ENCODE peak calls at places on chromosomes 6 and 20, in four cellular contexts. Y is brain microvascular endothelial cell, M is neuronal stem cell, V is IMR-90. C is an unnamed sample.

GRCh38 chr6:36216559-36216958 is 20.0 kb downstream of the BRPF3 start:
- DNase-seq in Y (peak), M (no peak), V (peak), C (no peak)

GRCh38 chr6:43851204-43851855 is 81.3 kb downstream of the VEGFA start:
- DNase-seq in M (no peak), V (peak), Y (peak), C (peak)

GRCh38 chr6:23245559-23245958 is 676.2 kb downstream of the HDGFL1 start:
- DNase-seq in M (no peak), V (peak), Y (no peak), C (no peak)

GRCh38 chr6:150201791-150202329 is 59.0 kb downstream of the PPP1R14C start:
- DNase-seq in Y (no peak), V (no peak), M (no peak), C (no peak)

GRCh38 chr6:112149236-112149635 is 61.8 kb downstream of the FAM229B start:
- DNase-seq in V (peak), M (no peak), Y (no peak), C (no peak)

GRCh38 chr6:148885920-148886845 is 139.4 kb downstream of the UST start:
- DNase-seq in M (peak), V (no peak), Y (no peak), C (peak)

GRCh38 chr6:20640181-20640580 is 105.9 kb downstream of the CDKAL1 start:
- DNase-seq in V (no peak), M (no peak), Y (no peak), C (no peak)

GRCh38 chr6:3031857-3032256 is 32.2 kb downstream of the NQO2 start:
- DNase-seq in M (no peak), V (no peak), Y (no peak), C (no peak)

GRCh38 chr20:47347661-47348462 is 8.6 kb downstream of the ZMYND8 start:
- DNase-seq in Y (no peak), V (no peak), M (no peak), C (no peak)

GRCh38 chr20:35145141-35145564 is 2.0 kb downstream of the EDEM2 start:
- DNase-seq in V (peak), M (no peak), Y (peak), C (peak)

GRCh38 chr6:169959129-169960002 is 207.9 kb downstream of the ERMARD start:
- DNase-seq in Y (no peak), V (no peak), M (no peak), C (no peak)

GRCh38 chr20:38084425-38084951 is 50.9 kb downstream of the RPRD1B start:
- DNase-seq in M (no peak), V (peak), Y (peak), C (no peak)

GRCh38 chr6:19812512-19813119 is 24.6 kb upstream of the ID4 start:
- DNase-seq in M (no peak), Y (peak), V (peak), C (peak)

GRCh38 chr6:100404051-100404450 is 60.7 kb downstream of the SIM1 start:
- DNase-seq in M (no peak), V (no peak), Y (no peak), C (no peak)

GRCh38 chr20:58458342-58459057 is 56.7 kb downstream of the APCDD1L start:
- DNase-seq in V (peak), Y (peak), M (no peak), C (peak)

GRCh38 chr20:49937023-49937929 is 1.1 kb downstream of the RNF114 start:
- DNase-seq in Y (no peak), M (no peak), V (no peak), C (peak)

GRCh38 chr6:88380618-88381288 is 214.6 kb upstream of the CNR1 start:
- DNase-seq in Y (peak), V (no peak), M (no peak), C (no peak)

GRCh38 chr20:341682-342081 is 5.2 kb upstream of the NRSN2 start:
- DNase-seq in Y (peak), M (no peak), V (peak), C (peak)

GRCh38 chr20:56554869-56555268 is 21.8 kb downstream of the FAM209B start:
- DNase-seq in M (no peak), Y (peak), V (peak), C (peak)

GRCh38 chr20:20720158-20720557 is 7.7 kb upstream of the RALGAPA2 start:
- DNase-seq in Y (no peak), V (no peak), M (no peak), C (no peak)

GRCh38 chr6:83514877-83515466 is 2.6 kb downstream of the PRSS35 start:
- DNase-seq in V (peak), Y (peak), M (peak), C (peak)

GRCh38 chr6:67277312-67277711 is 1357.8 kb upstream of the ADGRB3 start:
- DNase-seq in M (no peak), Y (no peak), V (no peak), C (no peak)

GRCh38 chr6:109079981-109080380 is 14.7 kb downstream of the SESN1 start:
- DNase-seq in M (no peak), Y (no peak), V (no peak), C (no peak)

GRCh38 chr6:108123946-108124345 is 41.9 kb upstream of the NR2E1 start:
- DNase-seq in M (no peak), V (no peak), Y (no peak), C (peak)

GRCh38 chr6:15496345-15497131 is 166.3 kb downstream of the DTNBP1 start:
- DNase-seq in M (no peak), Y (no peak), V (no peak), C (no peak)

GRCh38 chr6:17615794-17616193 is 15.7 kb downstream of the FAM8A1 start:
- DNase-seq in V (no peak), Y (no peak), M (no peak), C (no peak)

GRCh38 chr6:49550413-49551125 is at the start of gene C6orf141:
- DNase-seq in Y (no peak), V (no peak), M (peak), C (peak)

GRCh38 chr20:49866051-49866450 is 49.3 kb downstream of the SPATA2 start:
- DNase-seq in Y (peak), M (no peak), V (peak), C (no peak)

GRCh38 chr6:119627908-119628669 is 278.5 kb upstream of the MAN1A1 start:
- DNase-seq in Y (no peak), V (peak), M (no peak), C (peak)

GRCh38 chr20:60137657-60138245 is 179.5 kb downstream of the CDH26 start:
- DNase-seq in Y (peak), M (no peak), V (peak), C (peak)

GRCh38 chr6:55528624-55529023 is 50.4 kb downstream of the HMGCLL1 start:
- DNase-seq in M (peak), V (peak), Y (peak), C (peak)

GRCh38 chr6:140857734-140858380 is 1274.9 kb upstream of the GJE1 start:
- DNase-seq in V (peak), Y (peak), M (no peak), C (no peak)

GRCh38 chr6:26155066-26155925 is 68.1 kb downstream of the HFE start:
- DNase-seq in Y (no peak), M (no peak), V (no peak), C (peak)

GRCh38 chr20:9400371-9401025 is 113.9 kb upstream of the LAMP5 start:
- DNase-seq in Y (no peak), M (no peak), V (peak), C (no peak)

GRCh38 chr20:50190251-50191064 is at the start of gene CEBPB:
- DNase-seq in M (peak), Y (peak), V (peak), C (peak)

GRCh38 chr6:4125500-4125899 is 9.9 kb downstream of the ECI2 start:
- DNase-seq in Y (peak), M (no peak), V (peak), C (peak)

GRCh38 chr6:4128748-4129147 is 6.6 kb downstream of the ECI2 start:
- DNase-seq in Y (peak), V (peak), M (no peak), C (no peak)

GRCh38 chr6:4128072-4128471 is 7.3 kb downstream of the ECI2 start:
- DNase-seq in Y (no peak), M (no peak), V (no peak), C (peak)

GRCh38 chr6:4124361-4124760 is 11.0 kb downstream of the ECI2 start:
- DNase-seq in Y (no peak), M (no peak), V (no peak), C (peak)

DNA sequence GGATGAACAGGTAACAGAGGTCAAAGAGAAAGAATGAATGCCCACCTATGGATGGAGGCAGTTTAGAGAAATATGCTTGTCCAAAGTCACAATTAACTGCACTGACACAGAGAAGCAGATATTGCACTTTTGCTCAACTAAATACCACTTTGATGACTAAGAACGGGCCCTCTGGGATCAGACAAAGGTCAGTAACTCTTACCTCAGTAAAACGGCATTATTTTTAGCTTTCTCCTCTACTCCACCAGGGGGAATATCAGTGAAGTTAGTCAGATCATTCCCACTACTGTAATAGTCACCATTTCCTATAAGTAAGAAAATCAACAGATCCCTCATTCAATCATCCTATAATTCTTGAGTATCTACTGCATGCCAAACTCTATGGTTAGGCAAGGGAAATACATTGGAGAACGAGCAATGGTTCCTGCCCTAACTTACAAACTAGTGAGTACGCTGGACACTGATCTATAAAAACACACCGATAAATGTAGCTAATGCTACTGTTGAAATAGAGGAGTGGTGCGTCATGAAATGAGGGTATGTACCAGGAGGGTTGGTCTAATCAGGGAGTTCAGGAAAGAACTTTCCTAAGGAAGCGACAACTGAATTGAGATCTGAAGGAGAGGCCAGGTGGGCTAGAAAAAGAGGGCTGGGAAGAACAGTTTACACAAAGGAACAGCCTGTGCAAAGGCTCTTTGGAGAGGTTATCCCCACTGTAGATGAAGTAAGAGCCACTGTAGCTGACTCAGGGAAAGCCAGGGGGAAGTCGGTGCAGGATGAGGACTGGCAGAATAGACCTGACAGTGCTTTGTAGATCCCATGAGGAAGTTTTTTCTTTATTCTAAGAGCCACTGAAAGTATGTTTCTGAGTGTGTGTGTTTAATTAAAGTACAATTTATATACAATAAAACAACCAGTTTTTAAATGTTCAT is 9.2 kb downstream of the ECI2 start:
- DNase-seq in Y (peak), V (peak), M (no peak), C (peak)
- H3K27ac ChIP-seq in Y (peak), V (peak), M (no peak), C (no peak)

GRCh38 chr6:138203315-138203714 is 15.0 kb downstream of the PBOV1 start:
- DNase-seq in V (no peak), M (no peak), Y (no peak), C (no peak)
- H3K27ac ChIP-seq in V (no peak), M (no peak), Y (no peak), C (no peak)

DNA sequence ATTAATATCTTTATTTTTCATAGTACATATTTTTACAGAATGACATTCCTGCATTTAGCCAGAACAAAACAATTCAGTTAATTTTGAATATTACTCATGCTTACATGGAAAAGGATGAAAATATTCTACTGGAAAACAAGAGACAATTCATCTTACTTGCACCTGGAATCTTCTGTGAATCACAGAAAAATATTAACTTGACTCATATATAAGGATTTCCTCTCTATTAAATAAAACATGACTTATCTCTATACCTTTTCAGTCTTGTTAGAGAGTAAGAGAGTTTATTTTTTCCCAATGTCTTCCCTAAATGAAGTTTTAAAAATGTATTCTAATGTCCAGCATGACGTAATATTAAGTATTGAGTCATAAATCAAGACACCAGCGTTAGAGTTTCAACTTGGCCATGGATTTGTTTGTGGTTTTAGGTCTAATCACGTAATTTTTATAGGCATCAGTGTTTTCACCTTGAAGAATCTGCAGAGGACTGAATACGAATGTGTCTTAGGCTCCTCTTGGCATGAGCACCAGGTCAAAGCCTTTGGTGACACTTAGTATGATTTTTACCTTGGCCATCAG is 445.1 kb upstream of the JAG1 start:
- DNase-seq in M (no peak), Y (no peak), V (peak), C (no peak)
- H3K27ac ChIP-seq in M (no peak), Y (no peak), V (no peak), C (no peak)

GRCh38 chr6:142255785-142256184 is 46.0 kb upstream of the ADGRG6 start:
- DNase-seq in M (no peak), V (no peak), Y (no peak), C (no peak)
- H3K27ac ChIP-seq in M (no peak), V (no peak), Y (no peak), C (no peak)

DNA sequence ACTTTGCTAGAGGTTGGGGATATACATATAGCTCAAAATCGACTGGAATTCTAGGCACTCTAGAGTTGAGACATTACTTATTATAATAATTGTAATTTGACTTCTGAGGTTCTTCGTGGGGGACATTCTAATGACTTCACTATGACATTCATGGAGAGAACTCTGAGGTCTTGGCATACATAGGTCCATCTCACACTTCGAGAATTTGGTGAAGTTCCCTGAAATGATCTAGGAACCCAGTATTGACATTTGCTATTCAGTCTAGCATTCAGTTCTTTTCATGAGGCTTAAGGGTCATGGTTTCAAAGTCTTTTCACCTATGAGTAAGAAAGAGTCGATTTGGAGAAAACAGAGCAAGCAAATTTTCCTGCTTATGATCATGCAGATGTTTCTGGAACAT is 446.7 kb upstream of the JAG1 start:
- DNase-seq in M (no peak), Y (no peak), V (no peak), C (no peak)
- H3K27ac ChIP-seq in M (no peak), Y (no peak), V (no peak), C (no peak)

GRCh38 chr6:30719356-30719755 is 796 bp upstream of the TUBB start:
- DNase-seq in V (no peak), Y (no peak), M (no peak), C (no peak)

GRCh38 chr6:30719791-30720737 is at the start of gene TUBB:
- DNase-seq in V (peak), M (peak), Y (peak), C (peak)

GRCh38 chr6:30722280-30723112 is 2.3 kb downstream of the TUBB start:
- DNase-seq in V (peak), Y (peak), M (peak), C (peak)

GRCh38 chr6:30720738-30721197 is 616 bp downstream of the TUBB start:
- DNase-seq in V (peak), Y (no peak), M (no peak), C (peak)

GRCh38 chr6:30721198-30722024 is 1.3 kb downstream of the TUBB start:
- DNase-seq in Y (peak), M (peak), V (peak), C (peak)
- H3K27ac ChIP-seq in Y (peak), M (peak), V (peak), C (peak)

DNA sequence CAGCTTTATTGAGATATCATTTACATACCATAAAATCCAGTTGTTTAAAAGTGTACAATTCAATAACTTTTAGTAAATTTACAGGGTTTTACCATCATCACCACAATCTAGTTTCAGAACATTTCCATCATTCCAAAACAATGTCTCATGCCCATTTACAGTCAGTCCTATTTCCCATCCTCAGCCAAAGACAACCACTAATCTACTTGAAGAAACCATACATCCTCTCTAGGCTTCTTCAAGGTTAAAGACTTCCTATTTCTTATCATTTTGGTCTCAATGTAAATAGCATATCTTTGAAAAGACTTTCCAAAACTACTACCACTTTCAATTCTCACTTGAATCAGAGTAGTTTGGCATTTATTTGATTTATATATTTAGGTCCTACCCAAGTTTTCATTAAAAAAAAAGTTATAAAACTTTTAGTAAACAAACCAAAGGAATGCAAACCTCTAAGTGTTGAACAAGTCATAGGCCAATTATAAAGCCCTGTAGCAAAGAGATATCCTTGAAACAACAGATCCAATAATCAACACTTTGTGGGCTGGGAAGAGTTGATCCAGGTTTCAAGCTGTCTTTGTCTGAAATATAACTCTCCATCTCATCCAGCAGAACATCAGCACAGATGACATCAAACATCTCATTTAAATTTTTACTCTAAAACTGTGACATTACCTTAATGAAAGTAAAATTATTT is 211.3 kb upstream of the RUNX2 start:
- DNase-seq in M (no peak), V (peak), Y (peak), C (no peak)
- H3K27ac ChIP-seq in M (no peak), V (no peak), Y (peak), C (no peak)

GRCh38 chr6:126341126-126341525 is 1.2 kb downstream of the CENPW start:
- DNase-seq in Y (no peak), M (no peak), V (no peak), C (no peak)
- H3K27ac ChIP-seq in Y (no peak), M (no peak), V (no peak), C (no peak)

C was measured in mesendoderm.